ENCODE peak calls at places on chromosomes 16 and 17, in four cellular contexts. T is endodermal cell, B is neural progenitor cell, X is K562. I is an unnamed sample.

GRCh38 chr16:22890976-22891375 is 77.0 kb downstream of the HS3ST2 start:
- DNase-seq in B (no peak), T (no peak), X (no peak), I (no peak)

GRCh38 chr16:22008215-22009142 is 568 bp downstream of the MOSMO start:
- DNase-seq in X (peak), T (peak), B (peak), I (peak)

GRCh38 chr17:32627233-32628008 is 140.6 kb downstream of the CDK5R1 start:
- DNase-seq in T (peak), X (no peak), B (peak), I (no peak)

GRCh38 chr16:1180772-1181714 is 28.1 kb downstream of the CACNA1H start:
- DNase-seq in B (peak), X (no peak), T (no peak), I (no peak)

GRCh38 chr17:40069751-40070643 is 7.2 kb downstream of the THRA start:
- DNase-seq in B (no peak), X (peak), T (peak), I (peak)

GRCh38 chr16:2980227-2981176 is at the start of gene PKMYT1:
- DNase-seq in X (peak), T (peak), B (peak), I (peak)

GRCh38 chr16:474420-475122 is 49.1 kb downstream of the RAB11FIP3 start:
- DNase-seq in X (no peak), T (peak), B (no peak), I (peak)

GRCh38 chr17:44608732-44609435 is 47.4 kb upstream of the MEIOC start:
- DNase-seq in T (peak), B (no peak), X (no peak), I (no peak)

GRCh38 chr17:81196505-81197408 is 26.0 kb downstream of the CEP131 start:
- DNase-seq in X (no peak), B (no peak), T (no peak), I (no peak)

GRCh38 chr17:8237886-8238285 is 10.0 kb downstream of the CTC1 start:
- DNase-seq in T (no peak), B (no peak), X (no peak), I (no peak)

GRCh38 chr17:2222901-2223616 is 80.5 kb downstream of the SMG6 start:
- DNase-seq in B (peak), T (no peak), X (no peak), I (peak)

GRCh38 chr16:49010396-49010795 is 271.2 kb downstream of the CBLN1 start:
- DNase-seq in T (no peak), X (no peak), B (no peak), I (no peak)

GRCh38 chr17:75159196-75160031 is 5.1 kb upstream of the JPT1 start:
- DNase-seq in X (no peak), B (no peak), T (no peak), I (no peak)

GRCh38 chr16:74998481-74999207 is at the start of gene ZNRF1:
- DNase-seq in X (peak), T (peak), B (peak), I (peak)

GRCh38 chr16:75000481-75001081 is 1.8 kb downstream of the ZNRF1 start:
- DNase-seq in X (no peak), B (peak), T (peak), I (peak)

GRCh38 chr16:75002474-75002873 is 3.6 kb downstream of the ZNRF1 start:
- DNase-seq in T (no peak), B (no peak), X (peak), I (no peak)

GRCh38 chr16:74999208-74999682 is 421 bp downstream of the ZNRF1 start:
- DNase-seq in T (peak), B (no peak), X (peak), I (peak)

DNA sequence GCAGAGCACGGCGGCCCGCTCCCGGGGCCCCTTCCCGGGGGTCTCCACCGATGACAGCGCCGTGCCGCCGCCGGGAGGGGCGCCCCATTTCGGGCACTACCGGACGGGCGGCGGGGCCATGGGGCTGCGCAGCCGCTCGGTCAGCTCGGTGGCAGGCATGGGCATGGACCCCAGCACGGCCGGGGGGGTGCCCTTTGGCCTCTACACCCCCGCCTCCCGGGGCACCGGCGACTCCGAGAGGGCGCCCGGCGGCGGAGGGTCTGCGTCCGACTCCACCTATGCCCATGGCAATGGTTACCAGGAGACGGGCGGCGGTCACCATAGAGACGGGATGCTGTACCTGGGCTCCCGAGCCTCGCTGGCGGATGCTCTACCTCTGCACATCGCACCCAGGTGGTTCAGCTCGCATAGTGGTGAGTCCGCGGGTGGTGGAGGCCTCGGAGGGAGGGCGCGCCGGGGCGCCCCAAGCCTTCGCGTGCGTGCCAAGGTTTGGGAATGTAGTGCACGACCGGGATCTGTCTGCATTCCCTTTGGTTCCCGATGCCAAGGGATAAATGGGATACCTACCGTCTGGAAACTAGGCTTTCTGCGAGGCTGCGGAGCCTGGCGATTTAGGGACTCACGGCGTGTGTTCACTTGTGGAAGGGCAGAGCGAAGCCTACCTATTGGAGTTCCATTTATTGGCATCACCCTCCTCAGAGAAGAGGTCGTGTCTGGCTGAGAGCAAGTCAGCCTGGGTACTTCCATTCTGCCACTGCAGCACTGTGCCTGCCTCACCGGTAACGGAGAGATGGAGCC is 1.1 kb downstream of the ZNRF1 start:
- DNase-seq in X (peak), B (peak), T (peak), I (peak)
- TF ChIP-seq CTCF in X (no peak), B (peak), T (peak), I (no peak)

DNA sequence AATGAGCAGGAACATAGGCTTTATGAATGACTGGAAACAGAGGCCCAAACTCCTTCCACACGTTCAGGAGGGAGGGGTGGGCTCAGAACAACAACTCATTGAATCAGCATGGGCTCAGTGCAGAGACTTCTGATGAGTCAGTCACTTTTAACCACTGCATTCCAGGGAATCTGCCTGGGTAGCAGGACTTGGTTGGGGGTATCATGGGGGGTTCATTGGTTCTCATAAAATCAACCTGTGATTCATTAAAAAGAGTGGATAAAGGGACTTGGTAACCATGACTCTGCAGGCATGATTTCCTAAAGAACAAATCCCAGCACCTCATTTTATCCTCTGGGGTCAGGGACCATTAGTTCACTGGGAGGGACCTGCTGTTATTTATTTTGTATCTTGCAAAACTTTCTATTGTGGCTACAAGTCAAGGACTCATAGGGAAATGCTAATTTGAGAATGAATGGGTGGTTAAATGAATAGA is 13.8 kb downstream of the ITGB3 start:
- DNase-seq in T (no peak), X (no peak), B (no peak), I (no peak)
- H3K9ac ChIP-seq in T (no peak), X (no peak), B (no peak), I (no peak)

DNA sequence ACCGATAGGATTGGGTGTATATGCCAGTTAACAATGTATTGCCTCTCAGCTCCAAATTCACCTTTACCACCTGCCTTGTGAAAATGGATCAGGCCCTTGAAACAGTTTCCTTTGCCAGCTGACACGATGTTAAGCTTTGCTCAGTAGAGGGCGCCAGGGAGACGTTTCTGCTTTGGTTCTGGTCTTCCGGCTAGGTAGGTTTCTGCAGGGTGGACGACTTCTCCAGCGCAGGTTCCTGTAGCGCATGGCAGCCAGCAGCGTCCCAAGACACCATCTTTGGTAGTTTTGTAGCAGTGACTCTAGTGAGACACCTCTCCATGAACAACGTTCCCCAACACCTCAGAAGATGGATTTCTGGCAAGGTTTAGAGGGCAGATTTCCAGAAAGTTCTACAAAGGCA is 24.0 kb downstream of the SYCE1L start:
- DNase-seq in T (peak), B (peak), X (peak), I (peak)
- TF ChIP-seq CTCF in T (peak), B (peak), X (peak), I (no peak)

DNA sequence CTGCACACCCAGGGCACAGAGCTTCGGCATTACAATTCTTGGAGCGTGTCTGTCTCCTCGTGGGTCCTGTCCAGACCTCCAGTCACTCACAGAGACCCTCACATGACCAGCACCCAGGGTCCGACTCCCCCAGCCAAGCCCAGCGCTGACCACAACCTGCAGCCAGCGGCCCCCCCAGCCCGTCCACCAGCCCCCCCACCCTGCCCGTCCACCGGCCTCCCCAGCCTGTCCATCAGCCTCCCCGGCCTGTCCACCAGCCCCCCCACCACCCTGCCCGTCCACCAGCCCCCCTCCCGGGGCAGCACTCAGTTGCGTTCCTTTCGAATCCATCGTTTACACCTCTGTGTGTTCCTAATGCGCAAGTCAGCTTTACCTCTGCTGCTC is 5.8 kb downstream of the SECTM1 start:
- DNase-seq in T (no peak), X (no peak), B (no peak), I (no peak)
- H3K9ac ChIP-seq in T (no peak), X (no peak), B (no peak), I (peak)

GRCh38 chr16:78925071-78925714 is 675.3 kb downstream of the MAF start:
- DNase-seq in X (peak), B (peak), T (peak), I (peak)
- TF ChIP-seq CTCF in X (peak), B (peak), T (peak), I (peak)

GRCh38 chr17:62876664-62877411 is 68.7 kb upstream of the MARCHF10 start:
- DNase-seq in T (peak), X (no peak), B (no peak), I (no peak)
- H3K9ac ChIP-seq in T (no peak), X (no peak), B (no peak), I (no peak)

GRCh38 chr16:50955311-50955710 is 195.8 kb downstream of the SALL1 start:
- DNase-seq in X (no peak), B (no peak), T (no peak), I (no peak)

GRCh38 chr16:50956637-50957036 is 194.4 kb downstream of the SALL1 start:
- DNase-seq in T (no peak), X (no peak), B (no peak), I (no peak)

GRCh38 chr16:50953266-50953665 is 197.8 kb downstream of the SALL1 start:
- DNase-seq in X (no peak), B (no peak), T (no peak), I (no peak)

GRCh38 chr16:50950955-50951354 is 200.1 kb downstream of the SALL1 start:
- DNase-seq in X (no peak), B (no peak), T (no peak), I (no peak)

DNA sequence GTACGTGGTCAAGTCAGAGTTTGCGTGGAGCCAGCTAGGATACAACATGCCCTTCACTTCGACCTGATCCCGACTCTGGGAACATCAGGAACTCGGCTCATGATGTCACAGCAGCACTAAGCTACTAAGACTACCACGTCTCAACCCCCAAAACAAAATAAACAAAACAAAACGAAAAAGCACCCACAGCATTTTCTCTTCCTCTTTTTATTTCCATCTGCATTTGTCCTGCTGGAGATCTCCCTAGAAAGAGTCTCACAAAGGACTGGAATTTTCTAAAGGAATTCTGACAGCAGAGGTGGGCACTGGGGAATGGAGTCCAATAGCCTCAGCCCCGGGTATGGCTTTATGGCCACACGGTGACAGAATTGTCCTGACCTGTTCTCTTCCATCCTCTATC is 196.6 kb downstream of the SALL1 start:
- DNase-seq in B (no peak), X (no peak), T (no peak), I (no peak)
- TF ChIP-seq CTCF in B (no peak), X (no peak), T (no peak), I (no peak)

GRCh38 chr17:79778504-79779087 is 648 bp downstream of the CBX2 start:
- DNase-seq in B (peak), T (peak), X (peak), I (peak)
- H3K9ac ChIP-seq in B (peak), T (peak), X (peak), I (peak)

GRCh38 chr16:11430601-11431317 is 85.5 kb downstream of the RMI2 start:
- DNase-seq in T (no peak), B (no peak), X (no peak), I (no peak)
- TF ChIP-seq CTCF in T (no peak), B (no peak), X (no peak), I (no peak)